ENCODE peak calls at places on chromosomes 2 and 18, in eight cellular contexts. S is NCI-H524 treated with DMSO at 0.1 percent for 48 hours; J is Calu3; O is renal cortical epithelial cell; N is progenitor cell of endocrine pancreas; Q is pancreas; H is iPS-NIHi11; C is stimulated activated CD4-positive, alpha-beta T cell treated with anti-CD3 and anti-CD28 coated beads, Interleukin-2, amount 100 ng/mL, for 48 hours. X is an unnamed sample.

GRCh38 chr2:207161247-207161646 is 4.5 kb downstream of the KLF7 start:
- DNase-seq in S (no peak), J (no peak), O (no peak), N (no peak), Q (no peak), H (no peak), C (no peak), X (no peak)

GRCh38 chr2:170843656-170844055 is 27.0 kb downstream of the GAD1 start:
- DNase-seq in S (no peak), J (no peak), O (peak; percentile 79), N (no peak), Q (no peak), H (no peak), C (no peak), X (peak; percentile 7)

GRCh38 chr18:48440924-48441323 is 31.7 kb upstream of the ZBTB7C start:
- DNase-seq in S (no peak), J (no peak), O (no peak), N (no peak), Q (no peak), H (no peak), C (no peak), X (no peak)

GRCh38 chr2:76700894-76701293 is 821.3 kb downstream of the LRRTM4 start:
- DNase-seq in S (no peak), J (no peak), O (no peak), N (no peak), Q (no peak), H (no peak), C (no peak), X (no peak)

GRCh38 chr2:217404236-217404760 is 544.4 kb upstream of the TNP1 start:
- DNase-seq in S (no peak), J (no peak), O (no peak), N (no peak), Q (no peak), H (no peak), C (no peak), X (no peak)

GRCh38 chr2:8636691-8637636 is 44.9 kb upstream of the ID2 start:
- DNase-seq in S (no peak), J (no peak), O (peak; percentile 72), N (no peak), Q (no peak), H (no peak), C (no peak), X (no peak)

GRCh38 chr2:44244135-44244871 is 31.0 kb upstream of the SLC3A1 start:
- DNase-seq in S (peak; percentile 23), J (peak; percentile 60), O (peak; percentile 83), N (no peak), Q (peak; percentile 79), H (peak; percentile 66), C (peak; percentile 41), X (peak; percentile 47)

GRCh38 chr2:4073178-4073577 is 369.8 kb downstream of the DCDC2C start:
- DNase-seq in S (no peak), J (no peak), O (no peak), N (no peak), Q (no peak), H (no peak), C (no peak), X (no peak)

GRCh38 chr2:121286506-121286905 is 1.5 kb upstream of the TFCP2L1 start:
- DNase-seq in S (no peak), J (no peak), O (no peak), N (no peak), Q (no peak), H (no peak), C (no peak), X (no peak)

GRCh38 chr18:48099481-48100167 is 169.2 kb upstream of the SMAD2 start:
- DNase-seq in S (no peak), J (no peak), O (no peak), N (no peak), Q (no peak), H (no peak), C (no peak), X (no peak)

GRCh38 chr2:233350708-233351107 is 3.6 kb upstream of the DGKD start:
- DNase-seq in S (peak; percentile 41), J (peak; percentile 64), O (peak; percentile 94), N (no peak), Q (no peak), H (no peak), C (no peak), X (peak; percentile 54)

GRCh38 chr2:62452701-62453449 is 53.1 kb downstream of the TMEM17 start:
- DNase-seq in S (no peak), J (no peak), O (peak; percentile 70), N (no peak), Q (no peak), H (no peak), C (no peak), X (peak; percentile 39)

GRCh38 chr2:10308866-10309265 is 6.2 kb downstream of the HPCAL1 start:
- DNase-seq in S (no peak), J (no peak), O (no peak), N (no peak), Q (no peak), H (no peak), C (no peak), X (no peak)

GRCh38 chr2:237711458-237712150 is 84.2 kb downstream of the LRRFIP1 start:
- DNase-seq in S (no peak), J (no peak), O (no peak), N (no peak), Q (no peak), H (no peak), C (no peak), X (no peak)

GRCh38 chr2:182186132-182186735 is 200.6 kb downstream of the PPP1R1C start:
- DNase-seq in S (no peak), J (peak; percentile 26), O (peak; percentile 41), N (no peak), Q (no peak), H (peak; percentile 33), C (no peak), X (no peak)

GRCh38 chr2:206480161-206480560 is 36.8 kb downstream of the ADAM23 start:
- DNase-seq in S (no peak), J (peak; percentile 3), O (peak; percentile 7), N (no peak), Q (no peak), H (peak; percentile 12), C (no peak), X (no peak)

GRCh38 chr2:151278487-151278886 is 11.0 kb downstream of the NMI start:
- DNase-seq in S (no peak), J (no peak), O (no peak), N (no peak), Q (no peak), H (no peak), C (no peak), X (no peak)

GRCh38 chr2:58540680-58541079 is 299.6 kb upstream of the FANCL start:
- DNase-seq in S (no peak), J (no peak), O (no peak), N (no peak), Q (no peak), H (peak; percentile 38), C (no peak), X (no peak)

GRCh38 chr18:80202264-80202998 is 44.9 kb downstream of the PARD6G start:
- DNase-seq in S (no peak), J (no peak), O (no peak), N (no peak), Q (no peak), H (no peak), C (peak; percentile 22), X (no peak)

GRCh38 chr2:85326946-85327756 is 638 bp downstream of the TGOLN2 start:
- DNase-seq in S (no peak), J (peak; percentile 39), O (peak; percentile 23), N (no peak), Q (peak; percentile 21), H (no peak), C (peak; percentile 49), X (no peak)

GRCh38 chr18:36297419-36298112 is at the start of gene FHOD3:
- DNase-seq in S (no peak), J (peak; percentile 57), O (no peak), N (peak; percentile 65), Q (peak; percentile 66), H (peak; percentile 94), C (peak; percentile 4), X (no peak)

GRCh38 chr2:3269425-3270094 is 108.1 kb downstream of the EIPR1 start:
- DNase-seq in S (no peak), J (no peak), O (no peak), N (no peak), Q (no peak), H (no peak), C (no peak), X (no peak)

GRCh38 chr18:62368100-62368499 is 43.0 kb downstream of the TNFRSF11A start:
- DNase-seq in S (no peak), J (no peak), O (no peak), N (no peak), Q (no peak), H (no peak), C (no peak), X (no peak)

GRCh38 chr2:188324067-188324466 is 32.4 kb downstream of the GULP1 start:
- DNase-seq in S (no peak), J (no peak), O (peak; percentile 41), N (no peak), Q (no peak), H (no peak), C (no peak), X (no peak)

GRCh38 chr2:26940001-26940400 is 30.4 kb upstream of the MAPRE3 start:
- DNase-seq in S (peak; percentile 21), J (no peak), O (no peak), N (no peak), Q (no peak), H (no peak), C (no peak), X (no peak)

GRCh38 chr18:43648002-43648401 is 370.7 kb upstream of the SYT4 start:
- DNase-seq in S (no peak), J (no peak), O (no peak), N (no peak), Q (no peak), H (no peak), C (no peak), X (no peak)

GRCh38 chr2:30627162-30627561 is 180.1 kb downstream of the CAPN13 start:
- DNase-seq in S (no peak), J (no peak), O (no peak), N (no peak), Q (no peak), H (peak; percentile 18), C (no peak), X (no peak)

GRCh38 chr2:143686585-143687164 is 557.5 kb downstream of the ARHGAP15 start:
- DNase-seq in S (no peak), J (peak; percentile 20), O (peak; percentile 52), N (no peak), Q (no peak), H (peak; percentile 39), C (no peak), X (peak; percentile 9)

GRCh38 chr2:30784682-30785081 is 22.6 kb downstream of the CAPN13 start:
- DNase-seq in S (no peak), J (no peak), O (no peak), N (no peak), Q (no peak), H (no peak), C (no peak), X (no peak)

GRCh38 chr18:14026199-14026598 is 106.0 kb downstream of the ZNF519 start:
- DNase-seq in S (no peak), J (no peak), O (no peak), N (no peak), Q (no peak), H (no peak), C (no peak), X (no peak)

GRCh38 chr18:27839141-27839540 is 337.8 kb downstream of the CDH2 start:
- DNase-seq in S (no peak), J (peak; percentile 35), O (peak; percentile 94), N (no peak), Q (no peak), H (no peak), C (no peak), X (peak; percentile 73)

GRCh38 chr2:68565858-68566257 is 77.5 kb upstream of the PROKR1 start:
- DNase-seq in S (no peak), J (no peak), O (peak; percentile 26), N (no peak), Q (no peak), H (no peak), C (no peak), X (no peak)

GRCh38 chr2:152367547-152368250 is 32.7 kb downstream of the FMNL2 start:
- DNase-seq in S (no peak), J (no peak), O (no peak), N (no peak), Q (no peak), H (no peak), C (no peak), X (no peak)